ENCODE peak calls at places on chromosomes 11 and 22, in five cellular contexts. A is pancreas, K is sigmoid colon, N is brain microvascular endothelial cell, U is fibroblast of the aortic adventitia. T is an unnamed sample.

GRCh38 chr22:45788530-45788929 is 116.9 kb downstream of the ATXN10 start:
- DNase-seq in A (no peak), K (no peak), N (no peak), U (no peak), T (no peak)

GRCh38 chr11:11899401-11899800 is 57.6 kb downstream of the USP47 start:
- DNase-seq in A (no peak), K (no peak), N (no peak), U (no peak), T (no peak)

GRCh38 chr11:20342347-20343279 is 20.9 kb upstream of the HTATIP2 start:
- DNase-seq in A (no peak), K (no peak), N (no peak), U (no peak), T (no peak)

GRCh38 chr22:29726104-29726503 is 6.3 kb downstream of the CABP7 start:
- DNase-seq in A (no peak), K (peak), N (no peak), U (no peak), T (no peak)

GRCh38 chr11:16867097-16867496 is 128.7 kb downstream of the C11orf58 start:
- DNase-seq in A (no peak), K (no peak), N (no peak), U (no peak), T (no peak)

GRCh38 chr11:99638073-99638553 is 617.4 kb downstream of the CNTN5 start:
- DNase-seq in A (no peak), K (no peak), N (no peak), U (no peak), T (no peak)

GRCh38 chr22:50403701-50404101 is 60.6 kb downstream of the PPP6R2 start:
- DNase-seq in A (peak), K (peak), N (no peak), U (no peak), T (no peak)

GRCh38 chr11:13026722-13027121 is 17.6 kb downstream of the RASSF10 start:
- DNase-seq in A (no peak), K (no peak), N (no peak), U (no peak), T (no peak)

GRCh38 chr11:34865261-34865660 is 50.9 kb downstream of the APIP start:
- DNase-seq in A (no peak), K (no peak), N (no peak), U (no peak), T (no peak)

GRCh38 chr11:130094614-130095013 is 24.9 kb downstream of the APLP2 start:
- DNase-seq in A (no peak), K (no peak), N (no peak), U (no peak), T (no peak)

GRCh38 chr22:38782402-38783094 is 11.4 kb downstream of the DNAL4 start:
- DNase-seq in A (no peak), K (no peak), N (peak), U (peak), T (peak)

GRCh38 chr11:47433991-47434786 is 8.0 kb upstream of the PSMC3 start:
- DNase-seq in A (no peak), K (peak), N (no peak), U (peak), T (peak)

GRCh38 chr22:21446128-21446826 is 20.9 kb upstream of the TMEM191C start:
- DNase-seq in A (peak), K (peak), N (no peak), U (no peak), T (no peak)

GRCh38 chr22:26485013-26485412 is 1.3 kb downstream of the SRRD start:
- DNase-seq in A (no peak), K (no peak), N (no peak), U (no peak), T (peak)

GRCh38 chr22:34702279-34702678 is 363.7 kb upstream of the ISX start:
- DNase-seq in A (no peak), K (no peak), N (no peak), U (no peak), T (no peak)

GRCh38 chr11:952406-953385 is 27.0 kb downstream of the AP2A2 start:
- DNase-seq in A (peak), K (no peak), N (peak), U (peak), T (peak)

GRCh38 chr11:110174645-110175310 is 81.6 kb downstream of the ZC3H12C start:
- DNase-seq in A (no peak), K (no peak), N (no peak), U (peak), T (peak)

GRCh38 chr11:131668867-131669780 is 298.7 kb downstream of the NTM start:
- DNase-seq in A (no peak), K (peak), N (peak), U (peak), T (peak)

DNA sequence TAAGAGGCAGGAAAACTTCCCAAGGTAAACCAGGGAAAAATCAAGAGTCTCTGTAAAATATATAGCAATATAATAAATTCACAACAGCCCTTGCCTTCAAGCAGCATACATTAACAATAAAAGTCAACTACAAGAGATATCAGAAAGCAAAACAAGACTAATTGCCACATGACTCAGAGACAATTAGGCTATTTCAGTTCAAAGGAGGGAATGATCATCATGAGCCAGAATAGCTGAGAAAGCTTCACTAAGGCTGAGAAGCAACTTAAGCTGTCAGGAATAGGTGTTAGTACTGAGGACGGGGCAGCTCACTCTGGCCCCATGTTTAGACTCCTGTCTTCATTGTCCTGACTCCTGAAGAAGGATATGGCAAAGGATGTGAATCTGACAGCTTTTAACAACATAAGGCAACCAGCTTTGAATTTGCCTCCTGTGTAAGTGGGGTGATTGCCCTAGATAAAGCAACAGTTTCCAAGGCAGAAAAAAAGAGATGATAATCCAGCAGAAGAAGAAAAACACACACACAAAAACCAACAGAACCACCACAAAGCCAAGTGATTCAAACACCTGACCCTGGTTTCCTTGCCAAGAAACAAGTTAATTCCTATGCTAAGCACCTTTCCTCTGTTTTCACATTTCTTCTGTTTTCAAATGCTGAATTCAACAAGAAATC is 60.8 kb downstream of the SIK3 start:
- DNase-seq in A (no peak), K (no peak), N (no peak), U (no peak), T (peak)
- H3K4me3 ChIP-seq in A (no peak), K (no peak), N (no peak), U (no peak), T (no peak)

GRCh38 chr22:19998232-19998951 is 18.2 kb downstream of the ARVCF start:
- DNase-seq in A (no peak), K (no peak), N (no peak), U (no peak), T (no peak)

GRCh38 chr22:20002098-20002497 is 14.5 kb downstream of the ARVCF start:
- DNase-seq in A (no peak), K (no peak), N (no peak), U (no peak), T (no peak)

GRCh38 chr22:20001082-20001638 is 15.5 kb downstream of the ARVCF start:
- DNase-seq in A (no peak), K (no peak), N (no peak), U (no peak), T (no peak)

GRCh38 chr22:19998991-19999820 is 17.4 kb downstream of the ARVCF start:
- DNase-seq in A (no peak), K (no peak), N (no peak), U (no peak), T (no peak)

DNA sequence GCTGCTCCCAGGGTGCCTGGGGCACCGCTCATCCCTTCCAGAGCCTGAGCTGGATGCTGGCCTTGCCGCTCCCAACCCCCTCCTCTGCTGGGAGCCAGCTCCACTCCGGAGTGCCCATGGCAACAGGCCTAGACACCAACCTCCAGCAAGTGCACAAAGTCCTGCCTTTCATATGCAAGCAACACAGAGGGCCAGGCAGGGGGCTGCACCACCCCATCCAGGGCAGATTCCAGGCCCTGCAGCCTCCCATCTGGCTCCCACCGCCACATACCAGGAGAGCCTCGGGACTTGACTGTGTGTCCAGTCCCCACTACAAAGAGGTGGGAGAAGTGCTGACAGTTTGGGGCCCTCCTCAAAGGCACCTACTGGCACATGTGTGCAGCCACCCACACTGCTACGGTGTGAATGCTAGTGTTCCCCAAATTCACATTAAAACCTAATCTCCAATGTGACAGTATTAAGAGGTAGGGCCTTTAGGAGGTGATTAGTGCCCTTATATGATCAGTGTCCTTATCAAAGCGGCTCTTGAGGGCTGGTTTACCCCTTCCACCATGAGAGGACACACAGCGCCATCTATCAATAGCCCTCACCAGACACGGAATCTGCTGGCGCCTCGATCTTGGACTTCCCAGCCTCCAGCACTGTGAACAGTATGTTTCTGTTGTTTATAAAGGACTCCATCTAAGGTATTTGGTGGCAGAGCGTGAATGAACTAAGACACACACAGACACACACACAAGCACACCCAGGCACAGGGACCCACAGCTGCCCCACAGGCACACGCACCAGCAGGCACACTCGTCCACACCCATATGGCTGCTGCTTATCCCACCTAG is 16.2 kb downstream of the ARVCF start:
- DNase-seq in A (no peak), K (no peak), N (no peak), U (no peak), T (no peak)
- TF ChIP-seq CTCF in A (no peak), K (no peak), N (no peak), U (no peak), T (no peak)

GRCh38 chr22:27636716-27637503 is 164.6 kb downstream of the MN1 start:
- DNase-seq in A (no peak), K (no peak), N (no peak), U (no peak), T (no peak)

GRCh38 chr22:27639180-27640086 is 162.1 kb downstream of the MN1 start:
- DNase-seq in A (no peak), K (no peak), N (no peak), U (no peak), T (no peak)

GRCh38 chr22:27641049-27641790 is 160.3 kb downstream of the MN1 start:
- DNase-seq in A (no peak), K (no peak), N (no peak), U (peak), T (no peak)

GRCh38 chr22:27637604-27638003 is 164.0 kb downstream of the MN1 start:
- DNase-seq in A (no peak), K (no peak), N (peak), U (peak), T (peak)

GRCh38 chr22:27638329-27639179 is 163.0 kb downstream of the MN1 start:
- DNase-seq in A (no peak), K (no peak), N (no peak), U (no peak), T (no peak)
- H3K4me3 ChIP-seq in A (no peak), K (no peak), N (no peak), U (no peak), T (no peak)

GRCh38 chr22:37571258-37571991 is 8.5 kb downstream of the LGALS2 start:
- DNase-seq in A (no peak), K (no peak), N (no peak), U (no peak), T (no peak)
- TF ChIP-seq CTCF in A (no peak), K (no peak), N (peak), U (no peak), T (no peak)

DNA sequence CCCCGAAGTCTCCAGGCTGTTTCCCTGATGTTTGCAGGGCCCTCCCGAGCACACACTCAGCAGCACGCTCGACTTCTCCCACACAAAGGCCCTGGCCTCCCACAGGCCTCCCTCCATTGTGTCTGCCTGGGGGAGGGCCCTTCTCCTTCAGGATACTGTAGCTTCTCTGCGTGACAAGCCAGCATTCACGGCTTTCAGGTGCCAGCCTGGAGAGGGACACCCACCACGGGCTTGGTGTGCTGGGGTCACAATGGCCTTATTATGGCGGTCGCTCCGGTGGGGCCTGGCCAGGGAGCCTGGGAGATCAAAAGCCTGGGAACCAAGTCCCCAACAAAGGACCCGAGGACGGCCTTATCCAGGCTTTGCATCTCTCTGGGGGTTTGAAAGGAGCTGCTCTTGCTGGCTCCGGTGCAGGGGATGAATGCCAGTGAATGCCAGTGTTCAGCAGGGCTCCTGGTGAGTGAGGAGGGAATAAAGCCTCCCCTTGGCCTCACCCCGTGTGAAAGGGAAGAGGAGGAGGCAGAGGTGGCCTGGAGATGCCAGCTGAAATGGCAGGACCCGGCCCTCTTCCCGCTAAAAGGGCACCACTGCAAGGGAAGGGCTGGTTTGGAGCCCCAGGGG is 55.0 kb downstream of the TRAF6 start:
- DNase-seq in A (no peak), K (no peak), N (peak), U (no peak), T (no peak)
- H3K4me3 ChIP-seq in A (no peak), K (no peak), N (no peak), U (no peak), T (no peak)

GRCh38 chr22:32353840-32354239 is 3.8 kb upstream of the RFPL3 start:
- DNase-seq in A (no peak), K (no peak), N (no peak), U (no peak), T (no peak)

GRCh38 chr22:32352681-32353080 is 5.0 kb upstream of the RFPL3 start:
- DNase-seq in A (no peak), K (no peak), N (no peak), U (no peak), T (no peak)

GRCh38 chr22:32354360-32355351 is 3.0 kb upstream of the RFPL3 start:
- DNase-seq in A (no peak), K (no peak), N (peak), U (peak), T (peak)

GRCh38 chr22:32353292-32353691 is 4.4 kb upstream of the RFPL3 start:
- DNase-seq in A (no peak), K (no peak), N (no peak), U (no peak), T (no peak)

DNA sequence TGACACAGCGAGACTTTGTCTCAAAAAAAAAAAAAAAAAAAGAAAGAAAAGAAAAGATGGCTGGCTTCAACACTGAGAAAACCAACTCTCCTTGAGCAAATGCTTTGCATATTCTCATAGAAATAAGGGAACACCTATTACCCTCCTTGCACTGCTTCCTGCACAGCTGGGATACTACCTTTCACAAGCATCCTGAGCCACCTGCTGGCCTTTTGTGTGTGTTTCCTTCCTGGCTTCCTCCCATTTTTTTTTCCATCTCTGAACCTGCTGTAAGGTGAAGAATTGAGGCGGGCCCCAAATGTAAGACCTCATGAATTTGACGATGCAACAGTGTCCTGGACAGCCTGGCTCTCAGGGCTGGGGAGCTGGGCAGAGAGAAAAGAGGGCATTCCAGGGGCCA is 1.9 kb upstream of the RFPL3 start:
- DNase-seq in A (no peak), K (no peak), N (no peak), U (no peak), T (no peak)
- TF ChIP-seq CTCF in A (no peak), K (no peak), N (peak), U (no peak), T (no peak)

DNA sequence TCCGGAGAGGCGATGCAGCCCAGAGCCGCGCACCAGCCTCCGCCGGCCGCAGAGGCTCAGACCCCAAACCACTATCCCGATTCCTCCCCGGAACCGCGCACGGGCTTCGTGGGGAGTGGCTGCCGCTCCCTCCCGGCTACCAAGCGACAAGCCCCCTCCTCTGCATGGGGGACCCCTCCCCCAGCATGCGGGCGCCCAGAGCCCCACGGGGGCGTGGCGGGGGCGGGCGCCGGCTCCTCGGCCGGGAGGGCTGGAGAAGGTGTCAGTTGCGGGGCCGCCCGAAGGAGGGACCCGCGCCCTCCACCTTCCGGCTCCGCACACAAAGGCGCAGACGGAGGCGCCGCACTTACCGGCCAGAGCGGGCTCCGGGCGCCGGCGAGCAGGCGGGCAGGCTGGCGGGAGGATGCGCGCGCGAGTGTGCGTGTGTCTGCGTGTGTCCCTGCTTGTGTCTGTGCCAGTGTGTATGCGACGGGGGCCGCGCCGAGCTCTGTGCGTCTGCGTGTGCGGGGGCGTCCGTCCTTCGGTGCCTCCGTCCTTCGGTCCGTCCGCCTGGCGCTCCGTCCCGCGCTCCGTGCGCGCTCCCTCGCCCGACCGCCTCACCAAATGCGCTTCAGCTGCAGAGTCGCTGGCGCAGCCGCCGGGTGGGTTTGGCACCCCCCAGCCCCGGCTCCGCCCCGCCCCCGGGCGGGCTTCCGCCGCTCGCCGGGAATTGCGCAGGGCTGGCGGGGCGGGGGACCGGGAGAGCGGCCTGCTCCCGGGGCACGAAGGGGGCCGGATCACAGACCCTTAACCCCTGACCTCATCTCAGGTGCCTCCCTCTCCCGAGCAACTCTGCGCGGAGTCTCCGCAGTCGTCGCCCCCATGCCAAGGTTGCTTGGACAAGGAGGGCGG is at the start of gene PTPN5:
- DNase-seq in A (no peak), K (no peak), N (no peak), U (no peak), T (no peak)
- H3K4me3 ChIP-seq in A (no peak), K (no peak), N (peak), U (peak), T (no peak)

GRCh38 chr11:71370895-71371673 is 77.1 kb downstream of the DHCR7 start:
- DNase-seq in A (no peak), K (no peak), N (no peak), U (no peak), T (no peak)
- TF ChIP-seq CTCF in A (no peak), K (no peak), N (no peak), U (no peak), T (no peak)

GRCh38 chr11:95337972-95338429 is 107.0 kb upstream of the SESN3 start:
- DNase-seq in A (no peak), K (no peak), N (no peak), U (no peak), T (no peak)
- H3K4me3 ChIP-seq in A (no peak), K (no peak), N (no peak), U (no peak), T (no peak)

DNA sequence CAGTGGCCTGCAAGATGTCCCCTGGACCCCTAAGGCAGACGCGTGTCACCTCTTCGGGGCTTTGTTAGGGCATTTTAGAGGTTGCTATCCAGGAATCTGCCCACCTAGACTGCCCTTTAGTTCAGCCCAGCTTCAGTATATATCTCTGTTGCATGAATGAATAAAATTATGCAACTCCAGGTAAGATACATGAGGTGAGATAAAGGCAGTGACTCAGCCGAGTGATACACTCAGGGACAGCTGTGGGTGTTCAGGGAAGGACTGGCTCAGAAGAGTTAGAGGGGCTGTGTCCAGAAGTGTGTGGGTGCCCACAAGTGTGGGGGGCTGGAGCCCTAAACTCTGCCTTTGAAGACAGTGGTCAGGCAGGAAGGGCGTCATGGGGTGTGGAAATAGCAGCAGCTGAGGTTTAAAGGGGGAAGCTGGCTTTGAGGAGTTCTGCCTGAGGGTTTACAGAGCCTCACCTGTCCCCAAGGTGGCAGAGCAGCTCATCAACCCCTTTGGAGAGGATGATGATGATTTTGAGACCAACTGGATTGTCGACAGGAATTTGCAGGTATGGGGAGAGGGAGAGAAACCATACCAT is 8.3 kb downstream of the FTH1 start:
- DNase-seq in A (peak), K (no peak), N (no peak), U (no peak), T (no peak)
- TF ChIP-seq CTCF in A (no peak), K (no peak), N (no peak), U (no peak), T (no peak)

T was measured in fibroblast of mammary gland.